ENCODE peak calls at places on chromosomes 1 and 21, in four cellular contexts. H is ELF-1, C is lower leg skin, I is progenitor cell of endocrine pancreas. M is an unnamed sample.

GRCh38 chr1:4659247-4659646 is 4.8 kb downstream of the AJAP1 start:
- DNase-seq in C (no peak), H (peak), I (no peak), M (no peak)

GRCh38 chr21:33155005-33155404 is 74.7 kb upstream of the IFNAR2 start:
- DNase-seq in H (no peak), I (no peak), C (no peak), M (no peak)

GRCh38 chr1:214349008-214349407 is 68.0 kb downstream of the SMYD2 start:
- DNase-seq in H (no peak), I (no peak), C (no peak), M (no peak)

GRCh38 chr1:97084566-97084965 is 363.0 kb downstream of the PTBP2 start:
- DNase-seq in I (no peak), C (no peak), H (no peak), M (no peak)

GRCh38 chr1:53727461-53727860 is 11.5 kb downstream of the GLIS1 start:
- DNase-seq in H (no peak), C (no peak), I (no peak), M (no peak)

GRCh38 chr1:12477936-12478611 is 139.9 kb downstream of the DHRS3 start:
- DNase-seq in C (peak), I (no peak), H (peak), M (peak)

GRCh38 chr1:51312718-51313117 is 17.6 kb downstream of the TTC39A start:
- DNase-seq in C (no peak), H (no peak), I (no peak), M (no peak)

GRCh38 chr21:29163381-29164115 is 33.1 kb downstream of the MAP3K7CL start:
- DNase-seq in I (no peak), C (no peak), H (no peak), M (no peak)

GRCh38 chr1:2230781-2231666 is 2.9 kb downstream of the SKI start:
- DNase-seq in H (peak), I (no peak), C (no peak), M (no peak)

GRCh38 chr1:24484208-24484607 is 18.4 kb upstream of the RCAN3 start:
- DNase-seq in H (no peak), C (no peak), I (no peak), M (no peak)